ENCODE peak calls at places on chromosomes 16 and 17, in six cellular contexts. P is cardiac muscle cell; A is HCT116; O is CD4-positive, alpha-beta T cell; S is hepatocyte; T is AG04450. B is an unnamed sample. For H3K27me3, the result is how much of the 10 kb centered on the place peaks cover.

GRCh38 chr17:37691807-37692206 is 48.6 kb upstream of the DDX52 start:
- DNase-seq in P (no peak), A (no peak), O (no peak), S (no peak), T (no peak), B (no peak)

GRCh38 chr17:77666881-77667395 is 291.6 kb upstream of the TNRC6C start:
- DNase-seq in P (no peak), A (no peak), O (peak), S (no peak), T (no peak), B (no peak)

GRCh38 chr16:51665599-51665998 is 514.5 kb upstream of the SALL1 start:
- DNase-seq in P (no peak), A (no peak), O (no peak), S (no peak), T (no peak), B (no peak)

GRCh38 chr17:48587276-48588073 is 2.6 kb downstream of the HOXB3 start:
- DNase-seq in P (no peak), A (no peak), O (no peak), S (no peak), T (no peak), B (no peak)

GRCh38 chr17:38893612-38894011 is 23.8 kb downstream of the LASP1 start:
- DNase-seq in P (no peak), A (no peak), O (no peak), S (no peak), T (no peak), B (peak)

GRCh38 chr17:77693776-77694175 is 264.7 kb upstream of the TNRC6C start:
- DNase-seq in P (no peak), A (no peak), O (no peak), S (no peak), T (no peak), B (no peak)

GRCh38 chr16:30722443-30722842 is 23.5 kb downstream of the SRCAP start:
- DNase-seq in P (no peak), A (no peak), O (no peak), S (no peak), T (no peak), B (no peak)

GRCh38 chr17:30477758-30478115 is 529 bp downstream of the GOSR1 start:
- DNase-seq in P (no peak), A (no peak), O (no peak), S (peak), T (no peak), B (no peak)

GRCh38 chr17:48023408-48024148 is 14.0 kb downstream of the COPZ2 start:
- DNase-seq in P (peak), A (peak), O (peak), S (peak), T (no peak), B (peak)

GRCh38 chr16:84360170-84360569 is 8.2 kb upstream of the ATP2C2 start:
- DNase-seq in P (no peak), A (no peak), O (peak), S (no peak), T (no peak), B (no peak)

GRCh38 chr16:84368327-84368996 is at the start of gene ATP2C2:
- DNase-seq in P (peak), A (peak), O (no peak), S (peak), T (no peak), B (no peak)

GRCh38 chr16:55542459-55543082 is 23.9 kb upstream of the CAPNS2 start:
- DNase-seq in P (no peak), A (no peak), O (no peak), S (no peak), T (no peak), B (no peak)

GRCh38 chr17:19399750-19400450 is 11.1 kb upstream of the RNF112 start:
- DNase-seq in P (no peak), A (no peak), O (no peak), S (no peak), T (no peak), B (no peak)

GRCh38 chr17:37400505-37400904 is 6.1 kb downstream of the ACACA start:
- DNase-seq in P (no peak), A (no peak), O (no peak), S (no peak), T (no peak), B (no peak)

GRCh38 chr16:50525716-50526115 is 22.5 kb upstream of the NKD1 start:
- DNase-seq in P (no peak), A (no peak), O (no peak), S (no peak), T (no peak), B (no peak)

GRCh38 chr17:37147301-37147812 is 198.6 kb downstream of the AATF start:
- DNase-seq in P (no peak), A (no peak), O (no peak), S (peak), T (no peak), B (no peak)

GRCh38 chr16:89934611-89935553 is 11.7 kb downstream of the TUBB3 start:
- DNase-seq in P (no peak), A (no peak), O (no peak), S (no peak), T (no peak), B (no peak)

GRCh38 chr16:89936034-89936433 is 12.5 kb upstream of the DEF8 start:
- DNase-seq in P (no peak), A (no peak), O (no peak), S (no peak), T (no peak), B (no peak)

GRCh38 chr16:89936508-89936907 is 12.0 kb upstream of the DEF8 start:
- DNase-seq in P (no peak), A (no peak), O (no peak), S (no peak), T (no peak), B (no peak)

GRCh38 chr16:89931964-89932363 is 8.8 kb downstream of the TUBB3 start:
- DNase-seq in P (no peak), A (no peak), O (no peak), S (no peak), T (no peak), B (no peak)

GRCh38 chr16:89931305-89931896 is 8.3 kb downstream of the TUBB3 start:
- DNase-seq in P (no peak), A (no peak), O (no peak), S (no peak), T (no peak), B (no peak)
- H3K27me3 ChIP-seq in P (under half), A (under half), O (under half), S (under half), T (under half), B (under half)

GRCh38 chr17:21043296-21044232 is 753 bp upstream of the USP22 start:
- DNase-seq in P (peak), A (peak), O (peak), S (peak), T (peak), B (peak)
- TF ChIP-seq CTCF in P (peak), A (peak), O (peak), S (peak), T (peak), B (peak)

GRCh38 chr17:10557422-10557821 is 8.0 kb upstream of the MYH2 start:
- DNase-seq in P (no peak), A (no peak), O (no peak), S (no peak), T (no peak), B (no peak)

GRCh38 chr17:10556301-10557005 is 7.0 kb upstream of the MYH2 start:
- DNase-seq in P (no peak), A (no peak), O (no peak), S (no peak), T (no peak), B (no peak)

GRCh38 chr17:10558049-10558448 is 8.6 kb upstream of the MYH2 start:
- DNase-seq in P (no peak), A (no peak), O (no peak), S (no peak), T (no peak), B (no peak)
- H3K27me3 ChIP-seq in P (under half), A (under half), O (under half), S (under half), T (under half), B (under half)

GRCh38 chr16:15544405-15544804 is 98.5 kb downstream of the MARF1 start:
- DNase-seq in P (no peak), A (no peak), O (no peak), S (no peak), T (no peak), B (no peak)

GRCh38 chr16:15539197-15539596 is 103.8 kb downstream of the MARF1 start:
- DNase-seq in P (peak), A (peak), O (no peak), S (no peak), T (no peak), B (no peak)

GRCh38 chr16:15545544-15545943 is 97.4 kb downstream of the MARF1 start:
- DNase-seq in P (no peak), A (no peak), O (no peak), S (no peak), T (no peak), B (no peak)

GRCh38 chr16:15542734-15543347 is 100.1 kb downstream of the MARF1 start:
- DNase-seq in P (no peak), A (no peak), O (no peak), S (no peak), T (no peak), B (no peak)

DNA sequence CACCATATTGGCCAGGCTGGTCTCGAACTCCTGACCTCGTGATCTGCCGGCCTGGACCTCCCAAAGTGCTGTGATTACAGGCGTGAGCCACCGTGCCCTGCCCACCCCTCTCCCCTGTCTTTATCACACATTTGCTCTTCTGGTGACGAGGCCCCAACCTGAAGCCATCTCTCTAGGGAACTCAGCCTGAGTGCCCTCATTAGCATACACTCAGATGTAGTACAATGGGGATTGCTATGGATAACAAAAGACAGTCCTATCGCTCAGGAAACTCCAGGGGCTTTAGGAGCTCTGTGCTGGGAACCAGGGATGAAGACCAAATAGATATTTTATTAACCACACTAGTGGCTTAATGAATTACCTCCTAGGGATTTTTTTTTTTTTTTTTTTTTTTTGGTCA is 100.7 kb downstream of the MARF1 start:
- DNase-seq in P (no peak), A (no peak), O (no peak), S (no peak), T (no peak), B (no peak)
- TF ChIP-seq CTCF in P (no peak), A (no peak), O (no peak), S (no peak), T (no peak), B (no peak)

DNA sequence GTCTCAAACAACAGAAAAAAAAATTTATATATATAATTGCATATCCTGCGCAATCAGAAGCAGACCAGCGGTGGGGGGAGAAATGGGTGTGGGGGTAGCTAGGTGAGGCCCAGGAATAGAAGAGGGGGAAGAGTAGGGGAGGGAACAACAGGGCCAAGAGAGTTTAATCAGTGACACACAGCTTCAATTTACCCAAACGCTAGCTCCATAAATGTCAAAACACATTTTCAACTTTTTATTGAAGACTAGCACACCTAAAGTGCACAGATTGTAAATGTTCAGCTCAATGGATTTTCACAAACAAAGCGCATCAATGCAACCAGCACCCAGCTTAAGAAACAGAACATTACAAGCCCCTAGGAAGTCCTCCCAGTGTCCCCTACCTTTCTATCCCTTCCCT is 24.8 kb upstream of the NAGS start:
- DNase-seq in P (no peak), A (no peak), O (no peak), S (no peak), T (no peak), B (no peak)
- H3K27me3 ChIP-seq in P (under half), A (under half), O (under half), S (half or more), T (half or more), B (under half)

GRCh38 chr17:4247981-4248388 is 15.8 kb downstream of the ANKFY1 start:
- DNase-seq in P (no peak), A (peak), O (no peak), S (peak), T (no peak), B (no peak)

GRCh38 chr17:4248504-4249277 is 15.1 kb downstream of the ANKFY1 start:
- DNase-seq in P (no peak), A (no peak), O (no peak), S (no peak), T (no peak), B (no peak)

GRCh38 chr17:4247361-4247980 is 16.3 kb downstream of the ANKFY1 start:
- DNase-seq in P (no peak), A (no peak), O (no peak), S (no peak), T (no peak), B (no peak)

GRCh38 chr17:4250887-4251286 is 12.9 kb downstream of the ANKFY1 start:
- DNase-seq in P (no peak), A (no peak), O (no peak), S (no peak), T (no peak), B (no peak)

DNA sequence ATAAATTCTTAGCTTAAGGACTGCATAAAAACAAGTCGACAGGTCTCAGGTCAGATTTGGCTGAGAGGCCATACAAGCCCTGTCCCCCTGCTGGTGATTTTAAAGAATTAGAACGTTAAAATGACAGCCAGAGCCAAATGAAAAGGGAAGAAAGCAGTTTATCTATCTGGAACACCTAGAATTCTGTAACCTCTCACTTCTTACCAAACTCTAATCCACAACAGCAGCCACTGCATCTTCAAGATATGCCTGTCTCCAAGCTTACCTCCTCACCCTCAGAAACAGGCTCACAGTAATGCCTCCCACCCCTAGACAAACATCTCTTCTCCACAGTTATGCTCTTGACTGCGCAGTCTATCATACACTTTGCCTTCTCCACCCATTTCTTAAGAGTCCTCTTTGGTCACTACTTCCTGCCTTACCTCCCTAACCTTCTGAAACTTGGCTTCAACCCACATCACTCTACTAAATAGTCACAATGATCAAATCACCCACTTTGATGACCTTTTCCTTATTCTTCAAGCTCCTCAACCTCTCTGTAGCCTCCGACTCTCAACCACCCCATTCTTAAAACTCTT is 14.2 kb downstream of the ANKFY1 start:
- DNase-seq in P (peak), A (no peak), O (no peak), S (peak), T (no peak), B (no peak)
- TF ChIP-seq CTCF in P (peak), A (peak), O (peak), S (peak), T (peak), B (peak)